ENCODE peak calls at places on chromosomes 3 and 15, in eight cellular contexts. O is lung; E is ovary; Y is nephron progenitor cell; H is CD4-positive, alpha-beta T cell; A is sigmoid colon; S is upper lobe of right lung; K is fibroblast of pulmonary artery. Z is an unnamed sample.

GRCh38 chr15:59392299-59392698 is 19.6 kb upstream of the MYO1E start:
- DNase-seq in S (no peak), K (no peak), O (no peak), H (no peak), A (no peak), Y (no peak), E (no peak), Z (no peak)

GRCh38 chr15:21270474-21270873 is 169.8 kb downstream of the POTEB3 start:
- DNase-seq in A (no peak), H (no peak), E (no peak), S (no peak), K (no peak), O (no peak), Y (no peak), Z (no peak)

GRCh38 chr15:90095521-90095959 is 6.7 kb downstream of the IDH2 start:
- DNase-seq in S (no peak), H (no peak), O (no peak), Y (no peak), E (no peak), K (no peak), A (peak), Z (no peak)

GRCh38 chr3:13420817-13421755 is 964 bp upstream of the NUP210 start:
- DNase-seq in S (peak), E (no peak), H (peak), A (no peak), O (peak), Y (no peak), K (no peak), Z (no peak)

GRCh38 chr3:64988188-64988587 is 300.4 kb upstream of the ADAMTS9 start:
- DNase-seq in O (no peak), H (no peak), E (no peak), K (peak), A (no peak), Y (no peak), S (no peak), Z (no peak)

GRCh38 chr3:119831941-119832371 is 50.1 kb downstream of the NR1I2 start:
- DNase-seq in K (peak), Y (no peak), O (no peak), A (no peak), S (no peak), E (no peak), H (no peak), Z (no peak)

GRCh38 chr15:69825941-69826817 is 271.5 kb downstream of the TLE3 start:
- DNase-seq in K (no peak), Y (no peak), A (no peak), O (no peak), E (no peak), S (no peak), H (no peak), Z (no peak)

GRCh38 chr15:69897471-69898237 is 200.1 kb downstream of the TLE3 start:
- DNase-seq in H (no peak), Y (no peak), S (no peak), A (no peak), K (no peak), O (no peak), E (no peak), Z (no peak)

GRCh38 chr3:128146201-128146600 is 7.1 kb upstream of the EEFSEC start:
- DNase-seq in S (no peak), Y (no peak), A (no peak), K (no peak), H (no peak), O (no peak), E (no peak), Z (no peak)

GRCh38 chr15:71447328-71448250 is 332.3 kb downstream of the THSD4 start:
- DNase-seq in E (no peak), H (no peak), O (no peak), Y (no peak), S (no peak), K (peak), A (no peak), Z (no peak)

GRCh38 chr3:171967137-171967783 is 72.1 kb upstream of the FNDC3B start:
- DNase-seq in Y (no peak), K (peak), S (no peak), O (no peak), A (no peak), E (no peak), H (no peak), Z (no peak)

DNA sequence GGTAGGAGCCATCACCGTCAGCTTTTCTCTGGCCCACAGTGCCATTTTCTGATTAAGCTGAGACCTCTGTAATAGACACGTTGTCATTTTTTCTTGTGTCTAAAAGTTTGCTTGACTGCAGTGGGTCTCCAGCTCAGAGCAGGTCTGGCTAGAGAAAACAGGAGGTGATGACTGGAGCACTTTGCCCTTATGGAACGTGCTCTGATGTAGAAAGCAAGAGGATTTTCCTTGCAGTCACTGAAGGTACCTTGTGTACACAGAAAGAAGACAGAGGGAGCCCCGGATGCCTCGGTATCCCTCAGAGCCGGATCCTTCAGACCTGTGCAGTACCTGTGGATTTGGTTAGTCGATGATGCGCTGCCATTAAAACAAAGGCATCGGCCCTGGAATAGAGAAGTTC is 76.2 kb downstream of the IGF1R start:
- DNase-seq in O (no peak), S (no peak), K (no peak), A (no peak), E (no peak), H (no peak), Y (no peak), Z (no peak)
- TF ChIP-seq CTCF in O (no peak), S (no peak), K (no peak), A (no peak), E (no peak), H (no peak), Y (no peak), Z (no peak)

GRCh38 chr3:52055537-52056351 is 627 bp downstream of the DUSP7 start:
- DNase-seq in E (peak), H (peak), O (no peak), K (peak), Y (peak), S (peak), A (peak), Z (no peak)
- TF ChIP-seq CTCF in E (no peak), H (no peak), O (no peak), K (peak), Y (no peak), S (no peak), A (no peak), Z (no peak)

GRCh38 chr3:33438871-33439270 is 1.3 kb downstream of the UBP1 start:
- DNase-seq in Y (no peak), K (no peak), H (no peak), S (no peak), O (no peak), A (no peak), E (no peak), Z (no peak)

GRCh38 chr3:33438284-33438668 is 1.9 kb downstream of the UBP1 start:
- DNase-seq in K (peak), H (no peak), O (no peak), E (no peak), S (no peak), Y (no peak), A (no peak), Z (no peak)

GRCh38 chr3:33440578-33441321 is 545 bp upstream of the UBP1 start:
- DNase-seq in E (peak), H (peak), A (peak), S (peak), K (peak), Y (peak), O (peak), Z (peak)

GRCh38 chr3:33440328-33440577 is at the start of gene UBP1:
- DNase-seq in A (no peak), K (no peak), Y (peak), H (no peak), O (no peak), S (peak), E (no peak), Z (peak)

DNA sequence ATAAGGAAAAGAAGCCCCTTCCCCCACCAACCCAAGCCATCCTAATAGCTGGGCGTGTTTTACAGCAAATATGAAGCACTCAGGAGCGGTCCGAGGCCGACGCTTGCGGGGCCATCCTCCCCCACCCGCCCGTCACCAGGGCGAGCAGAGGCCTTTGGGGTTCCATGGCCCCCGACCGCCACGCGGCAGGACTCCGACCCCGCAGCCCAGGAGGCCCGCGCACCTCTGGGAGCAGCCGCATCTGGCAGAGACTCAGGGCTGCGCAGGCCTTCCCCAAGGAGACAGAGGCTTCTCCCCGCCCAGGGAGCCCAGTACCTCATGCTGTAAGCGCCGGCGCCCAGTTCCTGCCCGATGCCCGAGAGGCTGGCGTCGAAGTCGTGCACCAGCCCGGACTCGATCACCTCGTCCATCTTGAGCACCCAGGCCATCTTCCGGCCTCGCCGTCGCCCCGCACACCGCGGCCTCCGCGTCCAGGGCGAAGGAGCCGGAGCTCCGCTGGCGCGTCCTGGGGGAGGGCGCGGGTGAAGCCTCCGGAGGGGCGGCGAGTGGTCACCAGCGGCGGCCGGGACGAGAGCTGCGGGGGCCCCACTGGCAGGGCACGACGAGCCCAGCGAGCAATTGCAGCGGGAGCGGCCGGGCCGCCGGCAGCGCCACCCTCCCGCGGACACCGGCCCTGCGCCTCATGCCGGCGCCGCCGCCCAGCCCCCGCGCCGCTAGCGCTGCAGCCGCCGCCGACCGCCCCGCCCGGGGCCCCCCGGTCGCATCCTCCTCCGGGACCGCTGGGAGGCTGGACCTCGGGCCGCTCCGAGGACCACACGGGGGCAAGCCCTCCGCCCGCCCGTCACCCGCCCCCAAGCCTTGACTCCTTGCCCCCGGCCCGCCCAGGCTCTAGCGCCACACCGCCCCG is 531 bp downstream of the UBP1 start:
- DNase-seq in A (peak), S (peak), E (peak), H (peak), O (peak), Y (no peak), K (peak), Z (no peak)
- TF ChIP-seq CTCF in A (no peak), S (no peak), E (peak), H (no peak), O (no peak), Y (no peak), K (no peak), Z (no peak)

DNA sequence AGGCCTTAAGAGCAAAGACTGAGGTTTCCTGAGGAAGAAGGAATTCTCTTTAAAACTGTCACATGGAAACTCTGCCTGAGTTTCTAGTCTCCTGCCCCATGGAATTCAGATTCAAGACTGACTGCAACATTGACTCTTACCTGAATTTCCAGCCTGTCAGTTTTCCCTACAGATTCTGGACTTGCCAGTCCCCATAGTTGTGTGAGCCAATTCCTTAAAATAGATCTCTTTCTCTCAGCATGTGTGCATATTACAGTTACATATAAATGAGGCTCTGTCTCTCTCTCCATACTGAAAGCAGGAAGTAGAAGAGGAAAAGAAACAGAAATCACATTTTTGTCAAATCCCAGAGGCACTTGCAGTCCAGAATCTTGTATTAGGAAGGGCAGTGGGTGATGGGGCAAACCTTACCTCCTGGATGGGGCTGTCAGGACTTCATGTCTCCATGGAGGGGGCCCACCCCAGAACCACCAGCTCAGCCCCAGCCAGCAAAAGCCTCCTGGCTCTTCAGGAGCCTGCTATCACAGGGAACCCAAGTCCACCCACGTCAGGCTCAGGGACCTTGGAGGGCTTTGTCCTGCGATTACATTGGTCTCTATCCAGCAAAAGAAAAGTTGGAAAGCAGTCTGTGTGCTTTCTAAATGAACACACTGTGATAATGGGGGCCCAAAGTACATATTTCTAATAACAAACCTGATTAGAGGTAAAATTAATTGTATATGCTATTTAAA is 18.8 kb upstream of the GOLGA8J start:
- DNase-seq in S (no peak), A (no peak), K (no peak), O (no peak), E (no peak), Y (no peak), H (no peak), Z (no peak)
- TF ChIP-seq CTCF in S (no peak), A (no peak), K (no peak), O (no peak), E (no peak), Y (no peak), H (no peak), Z (no peak)

GRCh38 chr3:24492971-24493551 is 1.6 kb downstream of the THRB start:
- DNase-seq in Y (no peak), H (no peak), O (no peak), S (no peak), E (no peak), A (no peak), K (no peak), Z (no peak)

GRCh38 chr3:24494616-24495333 is at the start of gene THRB:
- DNase-seq in H (no peak), Y (peak), S (peak), O (peak), A (peak), K (peak), E (peak), Z (peak)

GRCh38 chr3:24493951-24494615 is 567 bp downstream of the THRB start:
- DNase-seq in O (peak), Y (peak), S (peak), H (no peak), A (peak), E (peak), K (peak), Z (peak)

GRCh38 chr3:24496529-24497482 is 2.2 kb upstream of the THRB start:
- DNase-seq in Y (peak), S (peak), H (no peak), E (peak), K (peak), O (peak), A (peak), Z (peak)

GRCh38 chr3:24495334-24495994 is 814 bp upstream of the THRB start:
- DNase-seq in E (peak), A (peak), S (peak), O (peak), Y (peak), K (no peak), H (no peak), Z (no peak)
- TF ChIP-seq CTCF in E (no peak), A (no peak), S (no peak), O (no peak), Y (no peak), K (no peak), H (no peak), Z (no peak)

GRCh38 chr15:79593119-79593869 is 161.2 kb downstream of the MINAR1 start:
- DNase-seq in K (peak), Y (no peak), H (no peak), E (no peak), O (peak), A (no peak), S (no peak), Z (no peak)
- TF ChIP-seq CTCF in K (peak), Y (peak), H (no peak), E (no peak), O (no peak), A (no peak), S (no peak), Z (no peak)

GRCh38 chr15:46312133-46312740 is 677.4 kb downstream of the SQOR start:
- DNase-seq in K (peak), H (peak), Y (peak), E (peak), A (peak), O (peak), S (peak), Z (peak)

GRCh38 chr15:46304320-46304719 is 669.5 kb downstream of the SQOR start:
- DNase-seq in H (no peak), O (no peak), Y (peak), E (no peak), S (no peak), A (no peak), K (peak), Z (no peak)

GRCh38 chr15:46315540-46315939 is 680.7 kb downstream of the SQOR start:
- DNase-seq in E (no peak), S (no peak), H (no peak), Y (no peak), O (no peak), K (no peak), A (no peak), Z (no peak)

GRCh38 chr15:46309914-46310313 is 675.1 kb downstream of the SQOR start:
- DNase-seq in H (no peak), O (no peak), Y (peak), K (no peak), A (no peak), E (no peak), S (no peak), Z (no peak)
- TF ChIP-seq CTCF in H (no peak), O (no peak), Y (peak), K (no peak), A (no peak), E (no peak), S (no peak), Z (no peak)

GRCh38 chr3:138909904-138910303 is 37.0 kb downstream of the FOXL2 start:
- DNase-seq in E (no peak), O (no peak), K (no peak), S (no peak), H (no peak), Y (no peak), A (no peak), Z (no peak)
- TF ChIP-seq CTCF in E (no peak), O (no peak), K (no peak), S (no peak), H (no peak), Y (no peak), A (no peak), Z (no peak)

Z was measured in omental fat pad.